ENCODE peak calls at places on chromosomes 11 and 22, in four cellular contexts. H is SW480, K is NCI-H1092, P is mesenchymal stem cell. T is an unnamed sample.

GRCh38 chr11:115222218-115222862 is 281.9 kb downstream of the CADM1 start:
- DNase-seq in H (peak; percentile 91), K (no peak), P (peak; percentile 87), T (no peak)

GRCh38 chr11:65187971-65188461 is 6.3 kb downstream of the CAPN1 start:
- DNase-seq in H (no peak), K (no peak), P (no peak), T (no peak)

GRCh38 chr11:70746351-70746750 is 348.0 kb downstream of the CTTN start:
- DNase-seq in H (no peak), K (no peak), P (no peak), T (no peak)

GRCh38 chr11:106186630-106187029 is 109.2 kb downstream of the AASDHPPT start:
- DNase-seq in H (no peak), K (no peak), P (peak; percentile 10), T (no peak)

GRCh38 chr11:132716037-132716436 is 816.3 kb downstream of the OPCML start:
- DNase-seq in H (no peak), K (no peak), P (no peak), T (no peak)

GRCh38 chr11:8271106-8271886 is 7.6 kb upstream of the LMO1 start:
- DNase-seq in H (no peak), K (no peak), P (no peak), T (peak; percentile 9)

GRCh38 chr11:117928818-117929567 is at the start of gene TMPRSS13:
- DNase-seq in H (no peak), K (no peak), P (no peak), T (peak; percentile 92)

GRCh38 chr11:72897506-72897905 is 83.3 kb downstream of the ATG16L2 start:
- DNase-seq in H (no peak), K (no peak), P (no peak), T (no peak)

GRCh38 chr11:14449302-14449714 is 50.3 kb downstream of the COPB1 start:
- DNase-seq in H (no peak), K (no peak), P (no peak), T (no peak)

GRCh38 chr11:115324569-115325432 is 179.4 kb downstream of the CADM1 start:
- DNase-seq in H (peak; percentile 81), K (peak; percentile 74), P (peak; percentile 75), T (peak; percentile 73)

GRCh38 chr11:74462009-74462408 is 5.3 kb downstream of the KCNE3 start:
- DNase-seq in H (no peak), K (no peak), P (peak; percentile 40), T (peak; percentile 91)

GRCh38 chr11:73225851-73226250 is 7.8 kb downstream of the P2RY2 start:
- DNase-seq in H (no peak), K (no peak), P (no peak), T (no peak)

GRCh38 chr22:38802671-38803121 is 8.8 kb upstream of the DNAL4 start:
- DNase-seq in H (peak; percentile 29), K (peak; percentile 22), P (peak; percentile 86), T (no peak)

GRCh38 chr11:33936745-33937612 is 45.1 kb upstream of the LMO2 start:
- DNase-seq in H (no peak), K (no peak), P (peak; percentile 78), T (peak; percentile 8)

GRCh38 chr11:96306933-96307747 is 35.9 kb downstream of the MAML2 start:
- DNase-seq in H (peak; percentile 96), K (peak; percentile 78), P (peak; percentile 100), T (no peak)

GRCh38 chr11:15199693-15200092 is 85.0 kb downstream of the INSC start:
- DNase-seq in H (no peak), K (peak; percentile 27), P (peak; percentile 60), T (no peak)

GRCh38 chr22:30275625-30276024 is 9.0 kb upstream of the OSM start:
- DNase-seq in H (peak; percentile 48), K (no peak), P (no peak), T (peak; percentile 39)

GRCh38 chr22:44891791-44892190 is 118.0 kb downstream of the PHF21B start:
- DNase-seq in H (no peak), K (no peak), P (no peak), T (no peak)

GRCh38 chr22:34914871-34915270 is 151.1 kb upstream of the ISX start:
- DNase-seq in H (no peak), K (no peak), P (no peak), T (no peak)

GRCh38 chr11:123429851-123430735 is at the start of gene GRAMD1B:
- DNase-seq in H (no peak), K (peak; percentile 46), P (peak; percentile 53), T (peak; percentile 54)

GRCh38 chr11:77401486-77402217 is 72.2 kb downstream of the PAK1 start:
- DNase-seq in H (no peak), K (no peak), P (no peak), T (no peak)

GRCh38 chr11:105612766-105613165 is 2.9 kb downstream of the GRIA4 start:
- DNase-seq in H (no peak), K (no peak), P (peak; percentile 23), T (no peak)

GRCh38 chr22:30080805-30081204 is 541 bp downstream of the HORMAD2 start:
- DNase-seq in H (no peak), K (no peak), P (no peak), T (no peak)

T was measured in Caco-2.